ENCODE peak calls at places on chromosomes 13 and 19, in six cellular contexts. V is iris pigment epithelial cell; G is HT1080; C is AG10803; F is stimulated activated CD8-positive, alpha-beta memory T cell treated with anti-CD3 and anti-CD28 coated beads, Interleukin-7, amount 100 ng/mL, for 48 hours; W is uterus. M is an unnamed sample.

GRCh38 chr19:9848060-9848459 is 12.9 kb downstream of the PIN1 start:
- DNase-seq in V (no peak), G (no peak), C (no peak), F (no peak), W (no peak), M (no peak)

GRCh38 chr13:33908111-33908510 is 90.2 kb downstream of the RFC3 start:
- DNase-seq in V (no peak), G (no peak), C (no peak), F (no peak), W (no peak), M (no peak)

GRCh38 chr13:29901714-29902631 is 51.6 kb upstream of the UBL3 start:
- DNase-seq in V (peak; percentile 98), G (peak; percentile 88), C (peak; percentile 97), F (no peak), W (peak; percentile 32), M (peak; percentile 96)

GRCh38 chr19:28468701-28469459 is 744.1 kb downstream of the UQCRFS1 start:
- DNase-seq in V (no peak), G (peak; percentile 49), C (peak; percentile 49), F (peak; percentile 20), W (no peak), M (peak; percentile 6)

GRCh38 chr19:35142531-35143230 is 374 bp upstream of the FXYD7 start:
- DNase-seq in V (no peak), G (no peak), C (no peak), F (peak; percentile 38), W (no peak), M (peak; percentile 27)

GRCh38 chr13:109655206-109655600 is 131.2 kb downstream of the IRS2 start:
- DNase-seq in V (peak; percentile 18), G (no peak), C (peak; percentile 73), F (no peak), W (no peak), M (no peak)

GRCh38 chr19:41701401-41702075 is 6.9 kb upstream of the CEACAM5 start:
- DNase-seq in V (no peak), G (no peak), C (no peak), F (no peak), W (no peak), M (no peak)

GRCh38 chr13:44489751-44490150 is 86.4 kb downstream of the TSC22D1 start:
- DNase-seq in V (no peak), G (no peak), C (no peak), F (no peak), W (no peak), M (no peak)

GRCh38 chr13:110714798-110715394 is 1.4 kb downstream of the ING1 start:
- DNase-seq in V (peak; percentile 49), G (no peak), C (no peak), F (peak; percentile 15), W (peak; percentile 68), M (no peak)

GRCh38 chr19:45125975-45126493 is 33.1 kb downstream of the PPP1R37 start:
- DNase-seq in V (peak; percentile 41), G (peak; percentile 59), C (peak; percentile 39), F (peak; percentile 60), W (peak; percentile 27), M (peak; percentile 57)

GRCh38 chr13:33800646-33801186 is 17.2 kb upstream of the RFC3 start:
- DNase-seq in V (no peak), G (no peak), C (no peak), F (no peak), W (no peak), M (no peak)

GRCh38 chr13:43230989-43231388 is 207.6 kb downstream of the DNAJC15 start:
- DNase-seq in V (no peak), G (no peak), C (no peak), F (no peak), W (no peak), M (peak; percentile 95)

GRCh38 chr13:84607614-84608013 is 725.3 kb upstream of the SLITRK1 start:
- DNase-seq in V (peak; percentile 80), G (peak; percentile 60), C (peak; percentile 67), F (no peak), W (no peak), M (peak; percentile 27)

GRCh38 chr13:51916419-51916818 is 54.6 kb downstream of the CCDC70 start:
- DNase-seq in V (no peak), G (no peak), C (no peak), F (no peak), W (no peak), M (no peak)

GRCh38 chr13:50893211-50893852 is 16.3 kb upstream of the RNASEH2B start:
- DNase-seq in V (peak; percentile 50), G (peak; percentile 28), C (peak; percentile 52), F (no peak), W (no peak), M (peak; percentile 42)

GRCh38 chr13:22596157-22596863 is 584.5 kb upstream of the SGCG start:
- DNase-seq in V (no peak), G (no peak), C (no peak), F (no peak), W (no peak), M (no peak)

GRCh38 chr19:48333467-48334384 is 8.4 kb downstream of the EMP3 start:
- DNase-seq in V (peak; percentile 97), G (no peak), C (peak; percentile 92), F (peak; percentile 87), W (peak; percentile 88), M (peak; percentile 91)

GRCh38 chr13:106752584-106753202 is 184.8 kb upstream of the ARGLU1 start:
- DNase-seq in V (no peak), G (no peak), C (no peak), F (no peak), W (no peak), M (no peak)

GRCh38 chr13:39016789-39017188 is 21.1 kb downstream of the PROSER1 start:
- DNase-seq in V (peak; percentile 56), G (peak; percentile 24), C (peak; percentile 15), F (no peak), W (no peak), M (peak; percentile 7)

GRCh38 chr13:38582133-38582532 is 104.7 kb upstream of the FREM2 start:
- DNase-seq in V (peak; percentile 35), G (peak; percentile 38), C (peak; percentile 31), F (no peak), W (no peak), M (peak; percentile 25)

GRCh38 chr19:33580026-33580644 is 41.6 kb upstream of the CHST8 start:
- DNase-seq in V (no peak), G (no peak), C (no peak), F (no peak), W (no peak), M (no peak)

GRCh38 chr13:95099541-95099940 is 201.7 kb downstream of the ABCC4 start:
- DNase-seq in V (peak; percentile 51), G (peak; percentile 93), C (no peak), F (no peak), W (no peak), M (peak; percentile 11)

GRCh38 chr13:98014766-98015165 is 61.3 kb downstream of the IPO5 start:
- DNase-seq in V (peak; percentile 91), G (peak; percentile 84), C (peak; percentile 91), F (no peak), W (no peak), M (peak; percentile 56)

GRCh38 chr13:83882626-83882959 is 319 bp upstream of the SLITRK1 start:
- DNase-seq in V (no peak), G (no peak), C (no peak), F (no peak), W (no peak), M (no peak)

GRCh38 chr13:43291289-43292055 is 268.1 kb downstream of the DNAJC15 start:
- DNase-seq in V (no peak), G (no peak), C (no peak), F (no peak), W (no peak), M (no peak)

GRCh38 chr13:112256716-112257497 is 119.2 kb upstream of the SPACA7 start:
- DNase-seq in V (no peak), G (no peak), C (no peak), F (no peak), W (no peak), M (no peak)

GRCh38 chr13:33494596-33495214 is 209.2 kb upstream of the STARD13 start:
- DNase-seq in V (peak; percentile 99), G (peak; percentile 95), C (peak; percentile 77), F (no peak), W (no peak), M (peak; percentile 88)

GRCh38 chr13:73860501-73860900 is 273.7 kb downstream of the KLF12 start:
- DNase-seq in V (no peak), G (no peak), C (no peak), F (no peak), W (no peak), M (no peak)

GRCh38 chr13:98405107-98405571 is 171.8 kb downstream of the STK24 start:
- DNase-seq in V (peak; percentile 11), G (no peak), C (peak; percentile 52), F (no peak), W (no peak), M (no peak)

GRCh38 chr13:36918246-36919060 is 1.6 kb downstream of the SMAD9 start:
- DNase-seq in V (peak; percentile 31), G (peak; percentile 2), C (peak; percentile 34), F (no peak), W (no peak), M (no peak)

GRCh38 chr19:51064534-51065220 is at the start of gene KLK13:
- DNase-seq in V (no peak), G (no peak), C (no peak), F (no peak), W (no peak), M (no peak)

GRCh38 chr13:85616275-85616674 is 182.9 kb downstream of the SLITRK6 start:
- DNase-seq in V (no peak), G (peak; percentile 43), C (no peak), F (no peak), W (no peak), M (no peak)

GRCh38 chr13:109707044-109707794 is 79.2 kb downstream of the IRS2 start:
- DNase-seq in V (no peak), G (no peak), C (no peak), F (no peak), W (no peak), M (no peak)

GRCh38 chr19:16367269-16367683 is 42.6 kb downstream of the KLF2 start:
- DNase-seq in V (no peak), G (no peak), C (no peak), F (no peak), W (no peak), M (no peak)

GRCh38 chr13:85529216-85529590 is 270.0 kb downstream of the SLITRK6 start:
- DNase-seq in V (peak; percentile 8), G (no peak), C (peak; percentile 18), F (no peak), W (no peak), M (no peak)

GRCh38 chr13:114134944-114135610 is 2.7 kb upstream of the RASA3 start:
- DNase-seq in V (no peak), G (no peak), C (no peak), F (no peak), W (no peak), M (no peak)

M was measured in RPMI7951.